ENCODE peak calls at places on chromosomes 16 and 17, in ten cellular contexts. A is stomach, Q is fibroblast of the aortic adventitia, V is AG04450, O is glutamatergic neuron, Z is nephron progenitor cell, S is GM06990, T is coronary artery, F is colonic mucosa, N is transverse colon. G is an unnamed sample.

GRCh38 chr17:57986841-57987581 is 1.0 kb downstream of the VEZF1 start:
- DNase-seq in N (peak), Z (peak), Q (peak), T (peak), O (peak), A (peak), S (no peak), F (peak), V (peak), G (no peak)

GRCh38 chr17:1000597-1001490 is 3.9 kb downstream of the TIMM22 start:
- DNase-seq in T (peak), O (no peak), A (peak), V (no peak), F (no peak), Z (no peak), S (no peak), N (no peak), Q (peak), G (no peak)

GRCh38 chr17:76278952-76279741 is 14.0 kb downstream of the UBALD2 start:
- DNase-seq in N (peak), V (peak), O (peak), S (peak), Q (peak), A (peak), F (peak), T (no peak), Z (peak), G (peak)

GRCh38 chr16:56332464-56333079 is 92.8 kb downstream of the AMFR start:
- DNase-seq in T (no peak), A (peak), Z (peak), N (peak), S (no peak), F (peak), Q (peak), O (peak), V (no peak), G (peak)

GRCh38 chr17:28667870-28668269 is 5.9 kb downstream of the SUPT6H start:
- DNase-seq in Z (no peak), T (no peak), O (no peak), F (no peak), N (no peak), Q (no peak), V (no peak), A (no peak), S (no peak), G (no peak)

GRCh38 chr16:89343501-89344291 is 126.2 kb downstream of the ZNF778 start:
- DNase-seq in A (no peak), Q (no peak), T (no peak), F (peak), V (no peak), S (no peak), Z (peak), N (peak), O (no peak), G (no peak)

GRCh38 chr16:75387951-75388350 is 45.4 kb downstream of the CFDP1 start:
- DNase-seq in A (no peak), O (no peak), F (no peak), T (no peak), V (no peak), S (no peak), Q (no peak), Z (no peak), N (no peak), G (no peak)

GRCh38 chr17:71118039-71118438 is 948.7 kb downstream of the KCNJ2 start:
- DNase-seq in O (no peak), Q (no peak), Z (no peak), N (no peak), V (no peak), F (no peak), T (no peak), A (no peak), S (no peak), G (no peak)

GRCh38 chr17:55334285-55334684 is 69.5 kb downstream of the HLF start:
- DNase-seq in V (no peak), Z (no peak), A (no peak), N (no peak), F (no peak), T (no peak), O (no peak), S (no peak), Q (peak), G (no peak)

GRCh38 chr16:86063696-86064405 is 164.9 kb downstream of the IRF8 start:
- DNase-seq in F (no peak), V (no peak), O (no peak), N (no peak), T (no peak), Q (no peak), Z (no peak), S (no peak), A (no peak), G (no peak)

GRCh38 chr16:74698220-74698619 is 2.4 kb downstream of the MLKL start:
- DNase-seq in Q (peak), V (no peak), S (no peak), F (no peak), O (no peak), A (no peak), N (no peak), Z (no peak), T (no peak), G (peak)

GRCh38 chr17:78541488-78542237 is 35.5 kb downstream of the DNAH17 start:
- DNase-seq in A (no peak), Q (no peak), V (no peak), Z (no peak), N (no peak), T (no peak), F (no peak), O (no peak), S (no peak), G (no peak)

GRCh38 chr16:3822366-3823045 is 58.0 kb downstream of the CREBBP start:
- DNase-seq in F (no peak), T (no peak), O (no peak), V (no peak), A (no peak), S (no peak), N (no peak), Q (peak), Z (no peak), G (no peak)
- TF ChIP-seq CTCF in F (no peak), T (no peak), O (no peak), V (no peak), A (no peak), S (no peak), N (no peak), Q (no peak), Z (no peak), G (no peak)

GRCh38 chr17:47844814-47845453 is 3.9 kb upstream of the SCRN2 start:
- DNase-seq in V (no peak), F (no peak), S (no peak), N (no peak), A (no peak), Z (no peak), T (no peak), Q (peak), O (no peak), G (no peak)
- TF ChIP-seq CTCF in V (peak), F (no peak), S (peak), N (peak), A (no peak), Z (peak), T (no peak), Q (peak), O (peak), G (no peak)

GRCh38 chr16:58266336-58266735 is 28.5 kb downstream of the PRSS54 start:
- DNase-seq in V (no peak), Q (no peak), A (no peak), N (peak), O (no peak), F (peak), S (no peak), T (no peak), Z (no peak), G (no peak)

GRCh38 chr16:58264961-58265479 is 29.8 kb downstream of the PRSS54 start:
- DNase-seq in Q (peak), S (no peak), A (no peak), V (peak), N (peak), O (no peak), Z (no peak), F (peak), T (no peak), G (no peak)

GRCh38 chr16:58264007-58264406 is 30.8 kb downstream of the PRSS54 start:
- DNase-seq in O (no peak), Q (no peak), Z (no peak), S (no peak), F (no peak), V (no peak), A (no peak), N (no peak), T (no peak), G (no peak)

GRCh38 chr16:58267524-58268243 is 27.1 kb downstream of the PRSS54 start:
- DNase-seq in V (no peak), A (no peak), F (peak), T (no peak), Z (no peak), N (no peak), Q (no peak), O (no peak), S (no peak), G (no peak)

GRCh38 chr16:58265480-58266052 is 29.3 kb downstream of the PRSS54 start:
- DNase-seq in A (no peak), V (no peak), Q (no peak), N (no peak), T (no peak), F (peak), Z (no peak), O (no peak), S (no peak), G (no peak)
- TF ChIP-seq CTCF in A (no peak), V (no peak), Q (no peak), N (no peak), T (no peak), F (no peak), Z (no peak), O (no peak), S (no peak), G (no peak)

GRCh38 chr17:37162800-37163199 is 213.0 kb upstream of the C17orf78 start:
- DNase-seq in F (no peak), A (no peak), N (no peak), T (no peak), Z (no peak), Q (no peak), V (no peak), S (no peak), O (no peak), G (no peak)
- TF ChIP-seq CTCF in F (no peak), A (no peak), N (no peak), T (no peak), Z (no peak), Q (no peak), V (no peak), S (no peak), O (no peak), G (no peak)

DNA sequence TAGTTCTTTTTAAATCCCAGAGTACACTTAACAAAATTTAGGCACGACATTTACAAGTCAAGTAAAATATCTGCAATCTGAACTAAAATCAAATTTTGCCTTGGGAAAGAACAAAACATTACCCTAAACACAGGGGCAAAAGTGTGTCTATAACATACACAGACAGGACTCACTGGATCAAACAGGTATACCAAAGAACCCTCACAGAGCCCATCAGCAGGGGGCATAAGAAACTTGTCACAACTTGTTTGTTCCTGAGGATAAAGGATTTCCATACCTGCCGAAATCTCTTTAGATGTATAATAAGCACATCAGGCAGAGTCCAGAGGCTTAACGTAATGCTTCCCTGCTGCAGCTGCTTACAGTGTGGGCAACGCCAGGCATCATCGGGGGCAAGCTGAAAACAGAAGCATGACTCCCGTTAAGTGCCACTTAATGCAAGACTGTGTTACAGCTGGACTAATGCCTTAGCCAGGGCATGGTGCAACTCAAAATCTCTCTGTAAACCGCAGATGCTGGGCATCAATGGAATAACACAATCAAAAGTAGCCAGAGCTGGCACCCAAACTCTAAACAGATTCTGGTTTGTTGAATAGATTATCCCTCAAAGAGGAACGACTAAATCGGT is 67.0 kb downstream of the USP31 start:
- DNase-seq in A (no peak), S (no peak), O (no peak), F (no peak), T (no peak), N (no peak), V (no peak), Z (no peak), Q (no peak), G (no peak)
- TF ChIP-seq CTCF in A (no peak), S (no peak), O (no peak), F (no peak), T (no peak), N (no peak), V (peak), Z (no peak), Q (no peak), G (no peak)

DNA sequence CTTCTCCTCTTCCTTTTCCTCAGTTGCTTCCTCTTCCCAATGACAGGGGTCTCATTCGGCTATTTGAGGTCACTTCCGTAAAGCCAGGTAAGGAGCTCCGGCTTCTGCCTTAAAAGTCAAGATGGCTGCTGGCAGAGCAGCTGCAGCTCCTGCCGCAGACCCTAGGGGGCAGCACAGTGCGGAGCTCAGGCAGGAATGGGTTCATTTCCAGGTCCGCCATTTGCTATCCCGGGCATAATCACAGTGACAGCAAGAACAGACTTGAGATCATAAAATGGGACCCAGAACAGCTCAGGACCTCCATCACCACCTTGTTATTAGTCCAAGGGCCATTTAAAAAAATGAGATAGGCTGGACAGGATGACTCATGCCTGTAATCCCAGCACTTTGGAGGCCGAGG is 199.5 kb downstream of the ZNF18 start:
- DNase-seq in O (no peak), T (no peak), Z (no peak), V (no peak), F (no peak), N (no peak), Q (no peak), A (no peak), S (no peak), G (no peak)
- TF ChIP-seq CTCF in O (peak), T (no peak), Z (no peak), V (no peak), F (no peak), N (no peak), Q (peak), A (no peak), S (peak), G (no peak)

G was measured in GM10248.